ENCODE peak calls at places on chromosomes 5 and 9, in nine cellular contexts. F, P, G, L, C, X, E, N and S are unnamed samples.

GRCh38 chr9:70257991-70258691 is 637 bp upstream of the SMC5 start:
- DNase-seq in E (no peak), N (peak; percentile 18), F (peak; percentile 1), P (no peak), G (peak; percentile 18), X (peak; percentile 61), L (peak; percentile 61), C (peak; percentile 16), S (no peak)

GRCh38 chr5:110048508-110048907 is 358.8 kb downstream of the MAN2A1 start:
- DNase-seq in X (peak; percentile 8), L (no peak), G (no peak), P (no peak), C (no peak), E (no peak), F (no peak), N (peak; percentile 13), S (no peak)

GRCh38 chr5:9034671-9035070 is 511.2 kb downstream of the SEMA5A start:
- DNase-seq in X (no peak), C (no peak), E (no peak), L (peak; percentile 91), N (no peak), G (no peak), P (no peak), F (no peak), S (no peak)

GRCh38 chr9:87874320-87874655 is 8.4 kb upstream of the SPATA31E1 start:
- DNase-seq in P (peak; percentile 46), C (no peak), E (no peak), X (no peak), L (no peak), G (no peak), F (no peak), N (no peak), S (no peak)

GRCh38 chr9:22229069-22229468 is 217.6 kb upstream of the DMRTA1 start:
- DNase-seq in G (no peak), E (no peak), L (no peak), P (no peak), C (no peak), X (no peak), F (no peak), N (no peak), S (no peak)

GRCh38 chr5:127650649-127651048 is 1.8 kb downstream of the CTXN3 start:
- DNase-seq in X (no peak), L (peak; percentile 40), N (no peak), E (no peak), G (no peak), F (no peak), C (no peak), P (no peak), S (no peak)

GRCh38 chr9:109124089-109124488 is 4.3 kb upstream of the TMEM245 start:
- DNase-seq in L (no peak), X (no peak), N (no peak), G (no peak), F (no peak), C (no peak), E (no peak), P (no peak), S (no peak)

GRCh38 chr5:169288066-169288753 is 12.7 kb downstream of the SLIT3 start:
- DNase-seq in N (no peak), L (no peak), C (no peak), E (no peak), P (no peak), F (no peak), X (no peak), G (no peak), S (no peak)

GRCh38 chr5:58944221-58944620 is 361.3 kb downstream of the RAB3C start:
- DNase-seq in P (no peak), F (no peak), C (no peak), N (no peak), L (peak; percentile 32), X (no peak), G (no peak), E (no peak), S (no peak)

GRCh38 chr5:169006878-169007790 is 293.8 kb downstream of the SLIT3 start:
- DNase-seq in L (peak; percentile 16), X (no peak), P (no peak), F (no peak), E (no peak), N (no peak), G (no peak), C (no peak), S (no peak)

GRCh38 chr9:86891091-86891490 is 56.2 kb downstream of the GAS1 start:
- DNase-seq in N (no peak), G (no peak), L (no peak), E (no peak), C (no peak), F (no peak), P (no peak), X (no peak), S (no peak)

GRCh38 chr9:132627120-132627519 is 42.7 kb downstream of the DDX31 start:
- DNase-seq in L (no peak), F (no peak), E (no peak), N (no peak), G (no peak), X (no peak), C (no peak), P (no peak), S (no peak)

GRCh38 chr5:111699324-111699723 is 57.7 kb downstream of the NREP start:
- DNase-seq in N (no peak), F (no peak), E (no peak), G (no peak), X (no peak), L (no peak), C (no peak), P (no peak), S (no peak)

GRCh38 chr5:34529581-34530331 is 126.4 kb upstream of the RAI14 start:
- DNase-seq in C (no peak), F (no peak), X (no peak), E (no peak), N (no peak), P (no peak), L (no peak), G (no peak), S (no peak)

GRCh38 chr9:111925017-111925770 is 28.6 kb downstream of the UGCG start:
- DNase-seq in F (no peak), P (no peak), E (no peak), G (no peak), N (no peak), L (no peak), C (no peak), X (no peak), S (no peak)

GRCh38 chr5:64691333-64691732 is 1.0 kb downstream of the SHISAL2B start:
- DNase-seq in L (no peak), C (no peak), G (no peak), X (no peak), E (no peak), F (no peak), P (no peak), N (no peak), S (no peak)

GRCh38 chr5:158236511-158237335 is 377.8 kb upstream of the CLINT1 start:
- DNase-seq in N (no peak), E (no peak), L (no peak), C (no peak), F (no peak), X (no peak), P (no peak), G (no peak), S (no peak)

GRCh38 chr5:111227226-111227782 is 3.1 kb downstream of the CAMK4 start:
- DNase-seq in F (no peak), N (no peak), E (no peak), X (no peak), P (no peak), L (no peak), G (no peak), C (no peak), S (no peak)

GRCh38 chr5:134813407-134813806 is 32.4 kb upstream of the C5orf24 start:
- DNase-seq in P (peak; percentile 43), X (peak; percentile 53), L (no peak), G (no peak), C (no peak), F (no peak), E (no peak), N (no peak), S (no peak)

GRCh38 chr5:32753765-32754164 is 42.6 kb downstream of the NPR3 start:
- DNase-seq in G (peak; percentile 45), F (no peak), N (no peak), C (no peak), P (peak; percentile 35), X (no peak), L (peak; percentile 45), E (no peak), S (no peak)

GRCh38 chr9:107730691-107731090 is 241.1 kb upstream of the KLF4 start:
- DNase-seq in P (no peak), X (no peak), L (no peak), F (no peak), C (no peak), G (no peak), E (no peak), N (no peak), S (no peak)

GRCh38 chr5:33832904-33833575 is 58.8 kb downstream of the ADAMTS12 start:
- DNase-seq in N (no peak), P (no peak), E (no peak), G (peak; percentile 32), L (peak; percentile 62), C (no peak), F (no peak), X (no peak), S (no peak)

GRCh38 chr5:62643556-62644451 is 65.2 kb downstream of the LRRC70 start:
- DNase-seq in G (no peak), N (no peak), F (no peak), L (no peak), P (no peak), X (no peak), E (no peak), C (no peak), S (no peak)

GRCh38 chr9:110900917-110901316 is 137.4 kb downstream of the LPAR1 start:
- DNase-seq in C (no peak), L (peak; percentile 32), E (no peak), X (no peak), P (no peak), G (no peak), F (no peak), N (no peak), S (no peak)

GRCh38 chr9:111516061-111516465 is 8.9 kb upstream of the ZNF483 start:
- DNase-seq in F (no peak), G (no peak), E (no peak), X (no peak), P (no peak), L (peak; percentile 34), N (no peak), C (no peak), S (no peak)

GRCh38 chr5:139805545-139805944 is 9.9 kb downstream of the PSD2 start:
- DNase-seq in F (no peak), G (no peak), P (no peak), N (no peak), X (no peak), E (no peak), C (no peak), L (no peak), S (no peak)

GRCh38 chr9:114677418-114677817 is 4.6 kb downstream of the TEX48 start:
- DNase-seq in E (no peak), X (no peak), P (peak; percentile 30), L (peak; percentile 100), G (peak; percentile 99), N (no peak), C (no peak), F (no peak), S (no peak)

GRCh38 chr9:85425153-85425611 is 316.6 kb downstream of the AGTPBP1 start:
- DNase-seq in G (peak; percentile 5), F (peak; percentile 45), X (peak; percentile 79), N (peak; percentile 83), P (peak; percentile 61), L (peak; percentile 48), E (peak; percentile 5), C (peak; percentile 47), S (peak; percentile 45)

GRCh38 chr5:73028991-73029540 is 73.2 kb downstream of the FCHO2 start:
- DNase-seq in L (peak; percentile 13), G (peak; percentile 9), N (no peak), E (no peak), X (no peak), F (no peak), P (no peak), C (no peak), S (no peak)

GRCh38 chr5:36417221-36417620 is 115.5 kb upstream of the RANBP3L start:
- DNase-seq in L (no peak), C (no peak), X (no peak), N (no peak), G (no peak), P (no peak), E (no peak), F (no peak), S (no peak)

GRCh38 chr9:13928988-13929387 is 385.0 kb downstream of the NFIB start:
- DNase-seq in N (no peak), F (no peak), X (no peak), L (no peak), G (no peak), P (no peak), E (no peak), C (no peak), S (no peak)